ENCODE peak calls at places on chromosomes 16 and 17, in seven cellular contexts. J is H1, E is H9, X is IMR-90, R is neuronal stem cell, B is mesendoderm, O is trophoblast cell. G is an unnamed sample. For H3K4me1, the result is how much of the 10 kb centered on the place peaks cover.

GRCh38 chr17:74776044-74776962 is at the start of gene NAT9:
- DNase-seq in B (peak), O (peak), E (peak), X (peak), J (peak), R (peak), G (peak)

GRCh38 chr17:64773836-64774761 is 112.0 kb upstream of the SMURF2 start:
- DNase-seq in J (peak), E (peak), B (peak), R (no peak), X (peak), O (peak), G (peak)

GRCh38 chr17:82356028-82356427 is 3.0 kb upstream of the TEX19 start:
- DNase-seq in J (no peak), X (no peak), E (no peak), R (no peak), O (peak), B (no peak), G (no peak)

GRCh38 chr17:72603346-72604242 is 482.8 kb downstream of the SOX9 start:
- DNase-seq in E (no peak), X (peak), R (no peak), J (no peak), O (no peak), B (no peak), G (no peak)

GRCh38 chr16:82368041-82368440 is 198.0 kb upstream of the MPHOSPH6 start:
- DNase-seq in B (peak), X (peak), E (peak), O (peak), R (no peak), J (no peak), G (peak)

GRCh38 chr17:77332981-77333685 is 192.4 kb downstream of the SEC14L1 start:
- DNase-seq in B (no peak), J (no peak), R (no peak), O (peak), E (no peak), X (peak), G (peak)

GRCh38 chr17:68600881-68601564 is at the start of gene FAM20A:
- DNase-seq in X (no peak), J (peak), B (peak), O (no peak), R (no peak), E (peak), G (peak)

GRCh38 chr17:28521296-28522085 is 15.3 kb downstream of the FOXN1 start:
- DNase-seq in E (peak), O (no peak), R (no peak), X (no peak), J (peak), B (no peak), G (no peak)

GRCh38 chr17:76268015-76268749 is 3.0 kb downstream of the UBALD2 start:
- DNase-seq in J (no peak), R (no peak), B (peak), X (peak), O (peak), E (no peak), G (peak)

GRCh38 chr17:63840591-63841349 is 1.7 kb downstream of the SMARCD2 start:
- DNase-seq in J (no peak), R (no peak), E (no peak), B (no peak), X (peak), O (no peak), G (peak)

GRCh38 chr17:61799812-61800484 is 63.4 kb downstream of the BRIP1 start:
- DNase-seq in O (no peak), B (no peak), J (no peak), R (no peak), E (no peak), X (no peak), G (no peak)

GRCh38 chr17:16945141-16945493 is 26.8 kb downstream of the TNFRSF13B start:
- DNase-seq in O (no peak), E (no peak), X (no peak), B (no peak), R (no peak), J (no peak), G (no peak)

GRCh38 chr17:59899099-59899498 is 6.2 kb downstream of the RPS6KB1 start:
- DNase-seq in O (peak), R (no peak), J (no peak), X (no peak), E (no peak), B (no peak), G (no peak)

GRCh38 chr17:79844869-79845600 is 5.8 kb upstream of the CBX4 start:
- DNase-seq in B (no peak), J (peak), X (no peak), O (peak), R (no peak), E (peak), G (peak)

GRCh38 chr16:66576306-66576705 is 3.0 kb upstream of the CMTM2 start:
- DNase-seq in R (no peak), X (no peak), O (no peak), J (no peak), E (no peak), B (no peak), G (no peak)

DNA sequence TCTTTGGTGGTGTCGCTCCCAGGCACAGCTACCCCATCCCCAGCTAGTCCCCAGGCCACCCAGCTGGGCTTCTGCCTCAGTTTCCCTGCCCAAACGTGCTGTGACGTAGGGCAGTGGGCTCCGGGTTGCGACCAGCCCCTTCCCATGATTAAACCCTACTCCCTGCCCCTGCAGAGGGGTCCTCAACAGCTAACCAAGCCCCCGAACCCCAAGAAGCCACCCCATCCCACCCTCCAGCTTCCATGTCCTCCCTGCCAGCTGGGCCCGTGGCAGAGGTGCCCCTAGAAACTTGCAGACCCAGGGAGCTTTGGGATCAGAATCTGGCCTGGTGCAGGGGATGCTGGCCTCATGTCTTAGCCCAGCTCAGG is 879 bp upstream of the NTN3 start:
- DNase-seq in X (no peak), J (no peak), O (no peak), E (no peak), B (no peak), R (no peak), G (no peak)
- H3K4me1 ChIP-seq in X (under half), J (under half), O (under half), E (under half), B (under half), R (under half), G (half or more)

DNA sequence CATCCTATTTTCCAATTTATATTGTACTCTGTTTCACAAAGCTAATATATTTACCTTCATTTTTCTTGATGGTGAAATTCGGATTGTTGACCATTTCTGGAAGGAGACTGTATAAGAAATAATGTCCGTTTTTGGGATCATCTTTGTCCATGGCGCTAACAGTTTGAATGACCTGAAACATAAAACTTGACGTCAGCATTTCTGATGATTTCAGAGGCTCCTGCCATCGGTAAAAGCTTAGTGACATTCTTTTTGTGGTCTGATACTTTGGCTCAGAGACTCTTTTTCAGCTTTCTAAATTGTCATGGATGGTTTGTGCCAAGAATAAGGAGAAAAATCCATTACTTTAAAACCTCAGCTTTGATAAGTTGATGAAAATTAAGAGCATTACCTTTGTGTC is 322.5 kb downstream of the CDH8 start:
- DNase-seq in J (no peak), E (no peak), O (no peak), X (no peak), R (no peak), B (no peak), G (no peak)
- H2BK120ac ChIP-seq in J (no peak), E (no peak), O (no peak), X (no peak), R (no peak), B (no peak), G (no peak)

GRCh38 chr17:36921131-36921851 is 16.0 kb upstream of the LHX1 start:
- DNase-seq in R (no peak), O (peak), J (peak), X (peak), E (peak), B (peak), G (peak)
- H3K4me1 ChIP-seq in R (under half), O (half or more), J (under half), X (under half), E (under half), B (half or more), G (under half)

DNA sequence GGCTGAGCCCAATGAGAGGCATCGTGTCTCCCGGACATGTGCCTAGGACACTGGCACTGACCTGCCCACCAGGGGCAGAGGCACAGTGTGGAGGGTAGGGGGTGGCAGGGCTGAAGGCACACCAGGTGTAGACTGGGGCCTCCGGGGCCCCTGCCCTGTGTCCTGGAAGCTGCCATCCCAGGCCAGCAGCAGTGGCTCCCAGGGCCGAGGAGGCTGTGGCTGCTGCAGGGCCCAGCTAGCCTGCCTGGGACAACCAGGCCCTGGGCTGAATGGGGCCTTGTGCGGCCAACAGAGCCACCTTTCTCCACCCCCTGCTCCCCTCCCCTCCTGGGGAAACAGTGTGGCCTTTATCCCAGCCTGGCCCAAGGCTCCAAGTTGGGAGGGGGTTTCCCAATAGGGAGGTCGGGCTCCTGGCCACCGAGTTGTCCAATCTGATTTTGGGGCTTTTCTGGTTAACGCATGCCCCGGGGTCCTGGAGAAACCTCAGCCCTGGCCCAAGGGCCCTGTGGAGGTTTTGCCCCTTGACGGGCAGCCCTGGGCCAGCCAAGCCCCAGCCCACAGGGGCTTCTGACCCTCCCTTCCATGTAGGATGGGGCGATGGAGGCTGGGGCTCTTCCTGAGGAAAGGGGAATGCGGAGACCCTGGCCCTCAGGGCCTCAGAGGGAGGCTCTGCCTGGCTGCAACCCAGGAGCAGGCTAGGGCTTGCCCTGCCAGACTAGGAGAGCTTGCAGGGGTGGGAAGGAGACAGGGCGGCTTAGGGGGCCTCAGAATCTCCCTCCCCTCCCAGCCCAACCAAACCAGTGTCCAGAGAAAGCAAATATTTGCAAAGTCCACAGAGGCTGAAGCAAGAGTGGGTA is 4.2 kb downstream of the MTSS2 start:
- DNase-seq in X (no peak), B (no peak), R (no peak), E (no peak), O (no peak), J (no peak), G (no peak)
- H2BK120ac ChIP-seq in X (no peak), B (no peak), R (no peak), E (no peak), O (no peak), J (no peak), G (no peak)

DNA sequence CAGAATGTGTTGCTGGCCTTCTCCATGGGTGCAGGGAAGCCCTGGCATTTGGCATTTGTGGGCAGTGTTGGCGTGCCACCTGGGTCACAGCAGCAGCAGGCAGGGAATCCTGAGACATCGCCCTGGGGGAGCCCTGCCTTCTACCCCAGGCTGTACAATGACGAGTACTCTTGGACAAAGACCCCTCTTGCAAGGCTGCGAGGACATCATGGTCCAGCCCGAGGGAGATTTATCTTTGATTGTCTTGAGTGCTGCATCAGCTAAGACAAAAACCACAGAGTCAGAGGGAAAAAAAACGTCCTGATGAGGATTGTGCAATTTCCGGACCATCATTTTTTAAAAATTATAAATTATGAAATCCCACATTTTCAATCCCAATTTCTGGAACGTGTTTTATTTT is 3.7 kb downstream of the CRISPLD2 start:
- DNase-seq in X (no peak), J (no peak), E (no peak), R (no peak), B (no peak), O (no peak), G (no peak)
- H3K4me1 ChIP-seq in X (under half), J (under half), E (under half), R (under half), B (under half), O (half or more), G (under half)

DNA sequence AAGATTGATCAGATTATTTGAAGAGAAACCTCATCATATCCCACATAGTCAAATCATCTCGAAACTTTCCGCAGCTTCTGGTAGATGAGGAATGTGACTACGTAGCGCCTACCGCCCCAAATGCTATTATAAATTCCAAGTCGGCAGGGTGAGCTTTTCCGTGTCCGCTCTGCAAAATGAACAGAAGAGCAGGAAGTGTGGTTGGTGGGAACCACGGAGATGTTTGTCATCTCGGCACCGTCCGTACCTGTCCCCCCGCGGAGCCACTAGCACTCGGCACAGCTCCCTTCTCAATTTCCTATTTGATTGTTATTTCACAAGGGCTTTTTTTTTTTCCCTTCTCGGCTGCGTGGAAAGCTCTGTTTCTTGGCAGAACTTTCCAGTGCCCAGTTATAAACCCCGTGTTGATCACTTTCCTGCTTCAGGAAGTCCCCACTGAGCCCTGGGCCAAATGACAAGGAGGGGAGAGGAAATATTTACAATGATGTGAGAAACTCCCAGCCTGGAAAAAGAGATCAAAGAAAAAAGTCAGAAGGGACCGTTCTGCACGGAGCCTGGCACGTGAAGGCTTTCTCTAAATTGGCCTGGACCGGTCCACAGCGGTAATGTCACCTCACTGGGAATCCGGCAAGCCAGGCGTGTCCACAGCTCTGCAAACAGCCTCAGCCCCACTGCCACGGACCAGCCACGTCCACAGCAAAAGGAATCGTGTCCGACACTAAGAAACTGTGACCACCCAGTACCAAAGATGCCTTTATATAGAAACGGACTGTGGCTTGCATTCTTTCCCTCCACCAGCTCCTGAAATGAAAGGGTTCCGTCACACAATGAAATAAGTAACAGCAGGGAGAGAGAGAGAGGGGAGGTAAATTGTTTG is 65.0 kb downstream of the MRM3 start:
- DNase-seq in R (no peak), J (no peak), E (no peak), O (no peak), X (peak), B (no peak), G (no peak)
- H2BK120ac ChIP-seq in R (no peak), J (no peak), E (no peak), O (no peak), X (no peak), B (no peak), G (no peak)

GRCh38 chr17:19750835-19751234 is 2.7 kb upstream of the ALDH3A1 start:
- DNase-seq in B (no peak), J (no peak), E (no peak), X (no peak), R (no peak), O (no peak), G (no peak)

GRCh38 chr17:19750020-19750572 is 2.0 kb upstream of the ALDH3A1 start:
- DNase-seq in R (no peak), X (no peak), B (no peak), O (no peak), J (no peak), E (no peak), G (no peak)

GRCh38 chr17:19747829-19748806 is at the start of gene ALDH3A1:
- DNase-seq in B (no peak), O (no peak), E (no peak), X (no peak), J (no peak), R (no peak), G (no peak)

GRCh38 chr17:19747159-19747719 is 859 bp downstream of the ALDH3A1 start:
- DNase-seq in B (no peak), O (no peak), J (no peak), E (no peak), X (no peak), R (no peak), G (no peak)

DNA sequence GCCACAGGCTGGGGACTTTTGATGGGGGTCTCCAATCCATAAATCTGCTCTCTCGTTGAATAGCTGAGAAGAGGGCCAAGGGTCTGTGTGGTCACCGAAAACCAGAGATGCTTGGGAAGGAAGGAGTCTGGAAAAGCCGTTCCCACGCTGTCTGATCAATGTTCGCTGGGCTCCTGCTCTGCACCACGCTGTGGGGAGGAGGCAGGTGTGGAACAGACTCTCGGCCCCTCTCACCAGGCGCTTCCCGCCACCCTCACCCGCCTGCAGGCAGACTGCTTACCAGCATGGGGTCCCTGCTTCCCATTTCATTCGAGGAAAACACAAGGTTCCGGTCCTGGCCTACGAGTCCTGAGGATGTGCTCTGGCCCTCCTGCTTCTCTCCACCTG is 702 bp upstream of the ALDH3A1 start:
- DNase-seq in B (no peak), E (no peak), O (no peak), R (no peak), J (no peak), X (no peak), G (no peak)
- H3K4me1 ChIP-seq in B (under half), E (under half), O (under half), R (under half), J (under half), X (under half), G (under half)

DNA sequence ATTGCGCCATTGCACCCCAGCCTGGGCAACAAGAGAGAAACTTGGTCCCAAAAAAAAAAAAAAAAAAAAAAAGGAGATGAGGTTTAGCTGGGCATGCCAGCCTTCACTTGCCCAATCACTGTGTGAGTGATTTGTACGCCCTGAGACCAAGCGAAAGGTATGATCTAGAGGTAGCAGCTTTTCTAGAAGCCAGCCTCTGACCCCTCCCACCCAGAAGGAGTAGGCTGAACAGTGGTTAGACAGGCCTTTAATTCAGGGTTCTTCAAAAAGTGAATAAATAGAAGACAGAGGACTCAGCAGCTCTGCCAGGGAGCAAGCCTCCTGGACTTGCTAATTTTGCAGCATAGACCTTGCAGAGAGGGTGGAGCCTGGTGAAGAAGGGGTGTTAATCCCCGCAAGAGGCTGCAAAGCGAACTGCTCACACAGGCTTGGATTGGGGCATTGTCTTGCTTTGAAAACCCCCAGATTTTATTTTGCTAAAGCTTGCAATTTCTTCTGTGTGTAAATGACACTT is 7.1 kb upstream of the CYTH1 start:
- DNase-seq in R (no peak), J (no peak), E (no peak), X (no peak), B (no peak), O (no peak), G (no peak)
- H2BK120ac ChIP-seq in R (no peak), J (no peak), E (no peak), X (peak), B (no peak), O (no peak), G (no peak)

GRCh38 chr16:6008656-6009055 is 911.1 kb upstream of the EEF2KMT start:
- DNase-seq in B (no peak), J (no peak), X (no peak), E (no peak), R (no peak), O (no peak), G (no peak)
- H3K4me1 ChIP-seq in B (under half), J (under half), X (under half), E (under half), R (under half), O (under half), G (under half)